ENCODE peak calls at places on chromosome 16, in six cellular contexts. F is transverse colon, B is AG04450, V is left ventricle myocardium inferior, O is A549, K is PC-3. X is an unnamed sample.
A peak's percentile ranks its signal among the peaks of the same experiment; 100 is the strongest.

GRCh38 chr16:82630219-82630618 is 3.5 kb downstream of the CDH13 start:
- DNase-seq in K (peak; percentile 55), O (no peak), V (no peak), F (no peak), B (no peak), X (no peak)

GRCh38 chr16:1220841-1221627 is 4.0 kb downstream of the TPSG1 start:
- DNase-seq in F (no peak), V (no peak), B (no peak), K (no peak), O (no peak), X (no peak)

GRCh38 chr16:66516808-66517585 is 32.9 kb downstream of the TK2 start:
- DNase-seq in K (peak; percentile 95), F (peak; percentile 97), B (peak; percentile 98), V (peak; percentile 97), O (peak; percentile 99), X (peak; percentile 93)

GRCh38 chr16:6279261-6279660 is 1053.4 kb upstream of the RBFOX1 start:
- DNase-seq in B (no peak), V (no peak), F (no peak), O (no peak), K (no peak), X (no peak)

GRCh38 chr16:899678-900060 is 71.1 kb downstream of the LMF1 start:
- DNase-seq in K (no peak), F (no peak), B (no peak), O (no peak), V (no peak), X (no peak)

GRCh38 chr16:75193730-75194444 is 13.1 kb downstream of the CTRB2 start:
- DNase-seq in V (no peak), O (no peak), B (no peak), K (no peak), F (no peak), X (no peak)

GRCh38 chr16:84838383-84838948 is 18.7 kb downstream of the CRISPLD2 start:
- DNase-seq in B (no peak), O (no peak), F (no peak), V (no peak), K (peak; percentile 7), X (no peak)

GRCh38 chr16:16057102-16057501 is 107.7 kb downstream of the ABCC1 start:
- DNase-seq in B (no peak), O (no peak), K (no peak), V (no peak), F (no peak), X (no peak)

GRCh38 chr16:165539-166374 is at the start of gene HBM:
- DNase-seq in B (no peak), K (no peak), F (no peak), V (no peak), O (no peak), X (no peak)

GRCh38 chr16:11016993-11017392 is 72.6 kb downstream of the CLEC16A start:
- DNase-seq in O (peak; percentile 56), K (peak; percentile 67), B (no peak), F (peak; percentile 85), V (peak; percentile 61), X (no peak)

GRCh38 chr16:14682121-14682520 is 12.0 kb downstream of the PLA2G10 start:
- DNase-seq in V (no peak), B (no peak), F (no peak), O (no peak), K (no peak), X (no peak)

GRCh38 chr16:60681014-60681413 is 1355.2 kb downstream of the CDH8 start:
- DNase-seq in K (no peak), B (no peak), V (no peak), F (no peak), O (no peak), X (no peak)

GRCh38 chr16:84065536-84066132 is 23.0 kb upstream of the SLC38A8 start:
- DNase-seq in K (peak; percentile 59), B (peak; percentile 18), F (peak; percentile 46), O (peak; percentile 62), V (no peak), X (peak; percentile 14)

GRCh38 chr16:89191033-89191900 is 9.1 kb downstream of the SLC22A31 start:
- DNase-seq in B (no peak), V (no peak), F (no peak), O (no peak), K (no peak), X (no peak)

GRCh38 chr16:1525871-1526607 is 7.4 kb upstream of the TMEM204 start:
- DNase-seq in K (no peak), B (no peak), O (no peak), F (no peak), V (no peak), X (no peak)

GRCh38 chr16:84683691-84684591 is 15.9 kb upstream of the USP10 start:
- DNase-seq in V (no peak), F (no peak), K (no peak), B (no peak), O (no peak), X (no peak)

GRCh38 chr16:85042606-85043005 is 15.0 kb downstream of the KIAA0513 start:
- DNase-seq in B (no peak), O (no peak), K (no peak), F (no peak), V (no peak), X (no peak)

GRCh38 chr16:22373662-22374310 is 633 bp downstream of the CDR2 start:
- DNase-seq in B (no peak), V (peak; percentile 48), F (peak; percentile 52), K (no peak), O (no peak), X (no peak)

GRCh38 chr16:69693916-69694315 is 32.4 kb downstream of the NQO1 start:
- DNase-seq in B (no peak), O (no peak), K (no peak), F (no peak), V (no peak), X (no peak)

GRCh38 chr16:87218281-87219055 is 98.7 kb downstream of the C16orf95 start:
- DNase-seq in O (no peak), K (no peak), B (no peak), V (no peak), F (no peak), X (no peak)

GRCh38 chr16:22685162-22685830 is 128.7 kb upstream of the HS3ST2 start:
- DNase-seq in F (peak; percentile 59), O (no peak), V (peak; percentile 46), B (no peak), K (no peak), X (no peak)

GRCh38 chr16:89579351-89579750 is 3.8 kb downstream of the CPNE7 start:
- DNase-seq in K (no peak), B (no peak), V (no peak), O (no peak), F (no peak), X (no peak)

GRCh38 chr16:85627102-85627834 is 14.1 kb downstream of the GSE1 start:
- DNase-seq in F (no peak), B (no peak), O (no peak), K (no peak), V (no peak), X (no peak)

GRCh38 chr16:20253825-20254224 is 73.5 kb downstream of the GP2 start:
- DNase-seq in V (no peak), O (no peak), B (no peak), K (no peak), F (no peak), X (no peak)

GRCh38 chr16:9901-10665 is 43.3 kb downstream of the POLR3K start:
- DNase-seq in B (no peak), V (no peak), K (peak; percentile 7), F (peak; percentile 26), O (peak; percentile 22), X (no peak)

GRCh38 chr16:1678500-1679098 is 520 bp downstream of the JPT2 start:
- DNase-seq in F (peak; percentile 51), V (no peak), B (no peak), K (peak; percentile 48), O (peak; percentile 76), X (no peak)

DNA sequence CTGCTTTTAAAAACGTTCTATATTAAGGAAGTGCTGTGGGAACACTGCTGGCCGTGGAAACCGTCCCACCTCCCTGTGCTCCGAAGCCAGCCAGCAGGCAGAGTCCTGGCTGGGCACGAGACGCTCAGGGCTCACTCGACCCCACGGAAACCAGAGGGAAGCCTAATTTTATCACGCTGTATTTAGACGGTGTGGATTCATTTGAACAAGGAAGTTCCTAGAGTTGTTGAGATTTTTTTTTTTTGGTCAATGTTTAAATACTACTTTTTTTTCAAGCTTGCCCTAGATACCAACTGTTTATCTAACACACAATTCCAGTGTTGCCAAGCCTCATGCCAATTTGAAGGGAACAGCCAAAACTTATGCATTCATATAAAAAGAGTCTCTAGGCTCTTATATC is 25.8 kb downstream of the ADCY9 start:
- DNase-seq in O (no peak), F (peak; percentile 47), B (no peak), K (no peak), V (peak; percentile 64), X (no peak)
- H3K4me3 ChIP-seq in O (no peak overlapping the region), F (no peak overlapping the region), B (no peak overlapping the region), K (no peak overlapping the region), V (peak overlapping the region; percentile 35), X (no peak overlapping the region)

DNA sequence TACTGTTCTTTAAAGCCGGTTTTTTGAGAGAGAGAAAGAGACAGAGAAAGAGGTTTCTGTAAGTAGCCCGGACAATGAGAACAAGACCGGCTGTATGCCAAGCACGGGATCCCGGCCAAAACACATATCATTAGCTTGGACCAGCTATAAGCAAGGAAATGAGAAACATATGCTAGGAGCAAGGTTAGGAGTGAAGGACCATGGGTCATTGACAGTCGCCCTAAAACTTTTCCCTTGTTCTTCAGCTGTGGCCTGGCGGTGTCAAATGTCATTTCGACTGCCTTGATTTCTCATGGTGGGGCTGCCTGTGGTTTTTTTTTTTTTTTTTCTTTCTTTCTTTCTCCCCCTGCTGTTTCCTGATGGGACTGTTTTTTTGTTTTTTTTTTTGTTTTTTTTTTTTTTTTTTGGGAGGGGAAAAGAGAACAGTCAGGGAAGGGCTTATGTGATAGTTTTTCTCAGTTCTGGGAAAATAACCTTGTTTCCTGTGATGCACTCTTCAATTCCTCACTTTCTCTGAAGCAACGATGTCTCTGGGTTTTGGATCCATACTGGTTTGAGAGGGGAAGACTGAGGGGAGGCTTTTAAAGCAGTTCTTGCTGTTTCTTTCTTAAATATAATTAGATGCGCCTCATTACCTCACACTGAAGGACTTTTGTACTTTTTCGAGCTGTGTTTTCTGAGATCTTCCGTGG is 124.8 kb upstream of the ZFHX3 start:
- DNase-seq in V (peak; percentile 87), F (peak; percentile 86), B (peak; percentile 67), K (peak; percentile 65), O (no peak), X (peak; percentile 76)
- TF ChIP-seq CTCF in V (peak; percentile 39), F (peak; percentile 26), B (peak; percentile 56), K (peak; percentile 5), O (peak; percentile 19), X (peak; percentile 41)

GRCh38 chr16:77788196-77789084 is at the start of gene VAT1L:
- DNase-seq in K (no peak), B (no peak), V (peak; percentile 19), O (peak; percentile 44), F (no peak), X (no peak)

GRCh38 chr16:77789646-77790370 is 1.4 kb downstream of the VAT1L start:
- DNase-seq in V (no peak), O (no peak), F (no peak), K (no peak), B (no peak), X (no peak)

GRCh38 chr16:77787452-77787851 is 912 bp upstream of the VAT1L start:
- DNase-seq in V (no peak), F (no peak), B (no peak), O (no peak), K (no peak), X (no peak)

GRCh38 chr16:77790964-77791363 is 2.6 kb downstream of the VAT1L start:
- DNase-seq in O (no peak), K (no peak), B (no peak), V (no peak), F (no peak), X (no peak)

GRCh38 chr16:77789085-77789611 is 784 bp downstream of the VAT1L start:
- DNase-seq in F (no peak), K (no peak), B (no peak), O (no peak), V (no peak), X (no peak)
- H3K4me3 ChIP-seq in F (no peak overlapping the region), K (no peak overlapping the region), B (peak overlapping the region; percentile 85), O (peak overlapping the region; percentile 45), V (peak overlapping the region; percentile 78), X (peak overlapping the region; percentile 65)

GRCh38 chr16:3611145-3611977 is at the start of gene SLX4:
- DNase-seq in V (peak; percentile 90), K (peak; percentile 94), B (peak; percentile 61), O (peak; percentile 89), F (peak; percentile 93), X (peak; percentile 41)
- TF ChIP-seq CTCF in V (no peak), K (no peak), B (no peak), O (no peak), F (no peak), X (no peak)